ENCODE peak calls at places on chromosomes 1 and 21, in eight cellular contexts. E is activated T-cell treated with anti-CD3 and anti-CD28 coated beads, Interleukin-2, amount 50 U/mL, for 72 hours; D is Calu3; W is heart left ventricle; O is A549; T is CD4-positive, CD25-positive, alpha-beta regulatory T cell; X is HEK293T; M is omental fat pad. V is an unnamed sample.

GRCh38 chr1:3772027-3772714 is 378 bp upstream of the SMIM1 start:
- DNase-seq in X (peak), D (peak), T (peak), W (peak), E (peak), O (peak), M (peak), V (peak)

GRCh38 chr1:210951279-210951678 is 182.7 kb downstream of the KCNH1 start:
- DNase-seq in E (no peak), M (no peak), W (no peak), X (no peak), D (no peak), O (no peak), T (no peak), V (no peak)

GRCh38 chr21:45228171-45228641 is 59.5 kb downstream of the POFUT2 start:
- DNase-seq in O (peak), M (no peak), D (peak), X (no peak), E (peak), W (no peak), T (peak), V (peak)

GRCh38 chr1:30805301-30806003 is 47.9 kb upstream of the LAPTM5 start:
- DNase-seq in O (no peak), D (no peak), M (no peak), W (no peak), T (no peak), E (no peak), X (no peak), V (no peak)

GRCh38 chr21:41761211-41762181 is 5.4 kb downstream of the RIPK4 start:
- DNase-seq in X (no peak), M (no peak), O (peak), T (no peak), W (no peak), D (peak), E (no peak), V (peak)

GRCh38 chr1:175514309-175515001 is 228.9 kb downstream of the TNR start:
- DNase-seq in D (no peak), O (no peak), W (peak), M (no peak), E (peak), X (no peak), T (no peak), V (no peak)

GRCh38 chr1:19710825-19711611 is 46.3 kb downstream of the HTR6 start:
- DNase-seq in T (peak), M (no peak), W (no peak), O (no peak), E (peak), D (no peak), X (no peak), V (peak)

GRCh38 chr1:240524356-240525071 is 87.4 kb downstream of the GREM2 start:
- DNase-seq in M (no peak), X (no peak), O (no peak), E (no peak), D (no peak), W (no peak), T (no peak), V (no peak)

GRCh38 chr1:84823991-84824390 is 69.0 kb downstream of the LPAR3 start:
- DNase-seq in E (no peak), M (no peak), O (no peak), X (no peak), T (no peak), D (no peak), W (no peak), V (no peak)

GRCh38 chr1:93746423-93746822 is 64.8 kb upstream of the BCAR3 start:
- DNase-seq in D (no peak), W (no peak), O (no peak), T (no peak), X (no peak), M (no peak), E (no peak), V (no peak)

GRCh38 chr1:222844108-222844779 is 29.4 kb downstream of the DISP1 start:
- DNase-seq in W (no peak), E (no peak), D (no peak), X (no peak), T (no peak), O (peak), M (no peak), V (no peak)

GRCh38 chr1:85342177-85342576 is 65.7 kb upstream of the BCL10 start:
- DNase-seq in O (no peak), W (no peak), T (no peak), E (no peak), X (no peak), M (no peak), D (no peak), V (no peak)

GRCh38 chr1:27513521-27513920 is 23.6 kb upstream of the WASF2 start:
- DNase-seq in X (no peak), T (no peak), O (no peak), E (no peak), D (no peak), M (no peak), W (peak), V (no peak)

GRCh38 chr1:35174225-35174540 is 18.8 kb downstream of the SFPQ start:
- DNase-seq in M (no peak), D (no peak), T (no peak), E (no peak), W (no peak), O (no peak), X (no peak), V (no peak)

GRCh38 chr1:232628335-232629214 is 1.4 kb downstream of the SIPA1L2 start:
- DNase-seq in X (no peak), T (peak), E (no peak), D (no peak), O (peak), M (no peak), W (no peak), V (peak)

GRCh38 chr1:224175615-224176014 is 7.4 kb upstream of the DEGS1 start:
- DNase-seq in O (peak), M (no peak), X (no peak), T (no peak), E (no peak), W (peak), D (no peak), V (no peak)

V was measured in SK-MEL-5.